ENCODE peak calls at places on chromosomes 2 and 18, in ten cellular contexts. N is body of pancreas, M is dorsolateral prefrontal cortex, F is GM20000, Z is kidney epithelial cell, P is WERI-Rb-1, V is cardiac fibroblast, G is foreskin fibroblast, L is astrocyte of the spinal cord, C is GM13977. E is an unnamed sample.

GRCh38 chr2:47043142-47043890 is 111.8 kb downstream of the STPG4 start:
- DNase-seq in C (no peak), F (no peak), P (peak), N (peak), V (peak), L (peak), G (peak), Z (peak), M (no peak), E (peak)

GRCh38 chr2:133287709-133288108 is 280.6 kb downstream of the NCKAP5 start:
- DNase-seq in G (peak), L (peak), N (no peak), Z (no peak), M (no peak), C (no peak), F (no peak), P (no peak), V (no peak), E (peak)

GRCh38 chr2:109435866-109436634 is 177.7 kb downstream of the SEPTIN10 start:
- DNase-seq in G (peak), V (peak), Z (no peak), L (peak), F (no peak), C (no peak), P (no peak), M (peak), N (peak), E (no peak)

GRCh38 chr2:77910136-77910535 is 388.0 kb upstream of the LRRTM4 start:
- DNase-seq in M (no peak), Z (no peak), L (no peak), F (no peak), P (no peak), G (no peak), C (no peak), V (no peak), N (no peak), E (no peak)

GRCh38 chr2:216991563-216991962 is 131.7 kb upstream of the TNP1 start:
- DNase-seq in L (peak), Z (no peak), V (peak), G (peak), F (no peak), M (no peak), N (no peak), P (no peak), C (no peak), E (no peak)

GRCh38 chr18:75884728-75885127 is 457.2 kb upstream of the SMIM21 start:
- DNase-seq in N (no peak), M (no peak), V (peak), Z (no peak), G (no peak), F (no peak), P (no peak), L (no peak), C (no peak), E (no peak)

GRCh38 chr2:225761396-225761795 is 361.9 kb downstream of the NYAP2 start:
- DNase-seq in P (no peak), L (no peak), M (no peak), N (no peak), G (no peak), F (no peak), C (no peak), V (no peak), Z (no peak), E (no peak)

GRCh38 chr18:47756364-47757016 is 174.0 kb downstream of the SMAD2 start:
- DNase-seq in G (peak), C (peak), V (peak), L (peak), M (peak), F (peak), Z (peak), P (peak), N (peak), E (peak)

GRCh38 chr18:68925268-68925667 is 127.4 kb downstream of the CCDC102B start:
- DNase-seq in L (peak), G (no peak), V (peak), C (peak), Z (no peak), N (no peak), F (peak), P (no peak), M (no peak), E (no peak)

GRCh38 chr18:57728941-57729511 is 74.1 kb downstream of the ATP8B1 start:
- DNase-seq in N (peak), C (no peak), G (peak), P (no peak), M (no peak), L (no peak), F (no peak), Z (peak), V (no peak), E (peak)

GRCh38 chr2:67689651-67690050 is 292.5 kb downstream of the ETAA1 start:
- DNase-seq in G (no peak), V (no peak), N (no peak), P (no peak), C (no peak), F (no peak), M (no peak), Z (no peak), L (no peak), E (no peak)

GRCh38 chr2:157572725-157573124 is 55.9 kb downstream of the ACVR1C start:
- DNase-seq in N (no peak), V (no peak), Z (no peak), M (no peak), L (no peak), F (peak), P (no peak), G (no peak), C (peak), E (no peak)
- TF ChIP-seq CTCF in N (no peak), V (peak), Z (peak), M (no peak), L (peak), F (no peak), P (peak), G (peak), C (no peak), E (peak)

DNA sequence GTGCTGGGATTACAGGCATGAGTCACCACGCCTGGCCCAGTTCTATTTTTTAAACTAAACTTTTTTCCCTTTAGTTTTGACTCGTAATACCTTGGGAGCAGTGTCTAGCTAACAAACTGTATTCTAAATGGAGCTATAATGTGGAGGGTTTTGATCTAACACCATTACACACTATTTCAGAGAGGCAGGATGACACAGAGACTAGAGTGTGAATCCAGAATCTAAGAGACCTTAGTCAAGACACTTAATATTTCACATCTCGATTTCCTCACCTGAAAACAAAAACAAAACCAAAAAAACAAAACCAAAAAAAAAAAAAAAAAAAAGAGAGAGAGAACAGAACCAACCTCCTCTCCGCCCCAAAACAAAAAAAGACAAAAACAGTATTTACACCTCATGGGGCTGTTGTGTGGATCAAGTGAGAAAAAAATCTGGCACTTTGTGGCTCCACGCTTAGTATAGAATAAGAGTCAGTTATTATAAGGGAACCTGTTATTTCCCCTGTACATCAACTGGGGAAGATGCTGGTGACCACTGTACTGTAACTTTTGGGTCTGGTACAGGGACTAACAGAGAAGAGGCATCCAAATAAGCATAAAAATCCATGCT is 31.3 kb downstream of the DARS1 start:
- DNase-seq in V (no peak), C (no peak), P (no peak), F (no peak), L (no peak), G (no peak), Z (no peak), M (no peak), N (no peak), E (no peak)
- TF ChIP-seq CTCF in V (no peak), C (no peak), P (no peak), F (no peak), L (no peak), G (no peak), Z (no peak), M (no peak), N (no peak), E (no peak)

GRCh38 chr2:158573739-158574138 is 117.0 kb downstream of the PKP4 start:
- DNase-seq in G (no peak), C (no peak), P (no peak), N (no peak), F (no peak), M (no peak), Z (no peak), L (no peak), V (no peak), E (no peak)
- TF ChIP-seq CTCF in G (no peak), C (no peak), P (peak), N (no peak), F (no peak), M (no peak), Z (no peak), L (no peak), V (no peak), E (peak)

DNA sequence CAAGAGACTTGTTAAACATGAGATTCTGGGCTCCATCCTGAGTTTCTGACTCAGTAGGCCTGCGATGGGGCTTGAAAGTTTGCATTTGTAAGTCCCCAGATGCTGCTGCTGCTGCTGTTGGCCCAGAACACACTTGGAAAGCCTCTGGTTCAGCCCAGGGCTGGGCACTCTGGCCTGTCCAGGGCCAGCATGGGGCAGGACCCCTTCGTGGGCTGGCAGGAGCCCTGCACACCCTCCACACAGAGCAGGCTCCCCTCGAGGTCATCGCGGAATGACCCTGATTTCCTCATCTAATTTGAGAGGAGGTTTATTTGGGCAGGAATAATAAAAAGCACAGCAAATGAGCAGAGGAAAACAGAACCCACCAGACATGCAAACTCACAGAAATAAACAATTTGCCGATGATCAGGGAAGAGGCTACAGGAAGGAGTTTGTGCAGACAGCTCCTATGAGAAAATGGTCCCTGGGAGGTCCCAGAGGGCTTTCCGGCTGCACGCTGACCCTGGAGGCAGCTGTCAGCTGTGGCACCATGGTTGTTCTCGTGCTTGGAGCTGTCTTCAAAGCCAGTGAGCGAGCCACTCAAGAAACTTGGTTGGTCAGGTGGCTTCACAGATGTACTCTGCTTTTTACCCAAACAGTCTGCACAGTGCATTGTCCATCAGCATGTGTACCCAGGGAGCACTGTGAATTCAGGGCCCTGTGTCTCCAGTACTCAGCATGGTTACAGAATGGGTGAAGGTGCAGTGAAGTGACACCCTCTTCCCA is 119.3 kb downstream of the GLI2 start:
- DNase-seq in P (no peak), V (no peak), C (no peak), Z (no peak), L (no peak), M (no peak), N (no peak), F (no peak), G (no peak), E (no peak)
- TF ChIP-seq CTCF in P (no peak), V (no peak), C (no peak), Z (no peak), L (no peak), M (no peak), N (no peak), F (no peak), G (no peak), E (no peak)

GRCh38 chr2:123839326-123839725 is 185.8 kb upstream of the CNTNAP5 start:
- DNase-seq in C (no peak), F (no peak), Z (no peak), N (no peak), M (no peak), L (no peak), V (no peak), P (no peak), G (no peak), E (no peak)

GRCh38 chr2:123840614-123841013 is 184.5 kb upstream of the CNTNAP5 start:
- DNase-seq in Z (no peak), N (no peak), V (no peak), L (no peak), C (no peak), P (no peak), M (no peak), G (no peak), F (no peak), E (no peak)

DNA sequence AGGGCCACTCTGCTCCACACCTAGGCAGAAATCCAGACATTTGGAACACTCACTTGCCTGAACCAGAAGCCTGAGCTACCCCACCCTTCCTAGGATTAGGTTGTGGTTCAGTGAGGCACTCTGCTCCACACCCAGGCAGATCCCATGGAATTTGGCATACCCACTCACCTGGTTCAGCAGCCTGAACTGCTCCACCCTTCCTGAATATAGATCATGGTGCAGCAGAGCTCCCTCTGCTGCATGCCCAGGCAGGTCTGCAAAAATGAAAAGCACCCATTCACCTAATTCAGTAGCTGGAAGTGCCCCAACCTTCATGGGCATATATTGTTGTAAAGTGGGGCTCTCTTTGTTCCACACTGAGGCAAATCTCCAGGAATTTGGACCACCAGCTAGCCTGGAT is 185.1 kb upstream of the CNTNAP5 start:
- DNase-seq in V (no peak), M (no peak), F (no peak), G (no peak), L (no peak), C (no peak), P (no peak), Z (no peak), N (no peak), E (no peak)
- TF ChIP-seq CTCF in V (no peak), M (no peak), F (no peak), G (no peak), L (no peak), C (no peak), P (no peak), Z (no peak), N (no peak), E (no peak)

DNA sequence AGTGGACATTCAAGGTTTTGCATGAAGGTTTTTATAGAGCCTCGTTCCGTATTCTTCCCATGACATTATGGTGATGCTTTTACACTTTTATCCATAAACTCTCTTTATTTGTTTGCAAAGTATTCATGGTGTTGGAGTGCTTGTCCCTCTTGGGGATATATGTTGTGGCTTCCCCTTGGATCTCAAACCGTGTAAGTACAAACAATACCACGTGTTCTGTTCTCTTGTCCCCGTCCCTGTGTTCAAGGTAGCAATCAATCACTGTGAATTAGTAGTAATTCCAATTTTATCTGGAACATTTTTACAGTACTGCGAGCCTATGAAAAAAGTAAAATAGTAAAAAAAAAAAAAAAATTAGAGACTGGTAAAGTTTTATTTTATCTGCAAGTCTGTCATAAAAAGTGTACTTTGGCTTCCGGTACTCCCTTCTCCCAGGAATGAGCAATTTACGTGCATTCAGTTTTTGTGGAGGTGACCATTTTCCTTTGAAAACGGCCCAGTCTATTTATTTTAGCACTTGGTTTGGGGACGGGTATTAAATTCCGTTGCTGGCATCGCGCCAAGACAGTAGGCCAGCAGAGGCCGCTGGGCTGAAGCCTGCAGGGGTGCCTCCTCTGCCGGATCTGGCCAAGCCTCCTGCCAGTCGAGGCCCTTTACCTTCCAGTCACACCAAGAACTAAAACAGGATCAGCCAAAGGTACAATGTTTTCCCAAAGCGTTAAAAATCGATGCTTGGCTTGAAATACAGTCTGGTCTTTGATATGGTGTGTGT is 175.7 kb downstream of the SOCS6 start:
- DNase-seq in L (peak), M (peak), C (peak), Z (no peak), P (peak), N (peak), V (peak), G (peak), F (peak), E (peak)
- TF ChIP-seq CTCF in L (peak), M (peak), C (peak), Z (peak), P (peak), N (peak), V (peak), G (peak), F (no peak), E (peak)

DNA sequence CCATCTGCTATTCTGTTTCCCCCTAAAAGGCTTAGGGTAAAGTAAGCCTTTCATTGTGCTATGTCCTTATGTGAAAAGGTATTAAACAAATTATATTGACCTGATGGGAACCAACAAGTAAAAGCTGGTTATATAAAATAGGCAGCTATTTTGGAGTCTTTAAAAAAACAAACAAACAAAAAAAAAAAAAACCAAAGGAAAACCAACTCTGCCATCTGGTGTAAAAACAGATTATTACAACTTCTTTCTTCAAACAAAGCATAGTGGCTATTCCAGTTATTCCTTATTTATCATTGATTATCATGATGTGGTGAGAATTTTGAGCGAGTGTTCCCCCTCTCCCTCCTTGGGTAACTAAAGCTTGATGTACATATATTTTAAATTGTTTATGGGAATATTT is 122.3 kb upstream of the FHL2 start:
- DNase-seq in F (peak), V (peak), M (no peak), C (peak), G (peak), N (no peak), L (peak), P (no peak), Z (no peak), E (no peak)
- TF ChIP-seq CTCF in F (no peak), V (no peak), M (peak), C (peak), G (peak), N (peak), L (peak), P (no peak), Z (peak), E (peak)

GRCh38 chr2:177758591-177759371 is 313.8 kb downstream of the PDE11A start:
- DNase-seq in V (peak), M (peak), P (peak), F (no peak), L (peak), C (no peak), Z (no peak), N (peak), G (peak), E (peak)
- TF ChIP-seq CTCF in V (peak), M (peak), P (peak), F (peak), L (peak), C (no peak), Z (peak), N (peak), G (peak), E (peak)

GRCh38 chr2:41869542-41870256 is 178.1 kb upstream of the PKDCC start:
- DNase-seq in L (peak), N (peak), Z (no peak), P (peak), F (peak), V (peak), C (peak), M (peak), G (peak), E (peak)

GRCh38 chr2:41872646-41873045 is 175.2 kb upstream of the PKDCC start:
- DNase-seq in N (no peak), G (no peak), M (no peak), V (peak), F (no peak), C (no peak), L (peak), P (no peak), Z (no peak), E (no peak)

GRCh38 chr2:41870257-41870570 is 177.6 kb upstream of the PKDCC start:
- DNase-seq in C (no peak), G (no peak), F (no peak), V (no peak), P (no peak), N (no peak), L (no peak), Z (no peak), M (no peak), E (no peak)

GRCh38 chr2:41873102-41873501 is 174.7 kb upstream of the PKDCC start:
- DNase-seq in C (no peak), N (no peak), M (no peak), P (no peak), G (no peak), F (no peak), L (no peak), Z (no peak), V (peak), E (no peak)

DNA sequence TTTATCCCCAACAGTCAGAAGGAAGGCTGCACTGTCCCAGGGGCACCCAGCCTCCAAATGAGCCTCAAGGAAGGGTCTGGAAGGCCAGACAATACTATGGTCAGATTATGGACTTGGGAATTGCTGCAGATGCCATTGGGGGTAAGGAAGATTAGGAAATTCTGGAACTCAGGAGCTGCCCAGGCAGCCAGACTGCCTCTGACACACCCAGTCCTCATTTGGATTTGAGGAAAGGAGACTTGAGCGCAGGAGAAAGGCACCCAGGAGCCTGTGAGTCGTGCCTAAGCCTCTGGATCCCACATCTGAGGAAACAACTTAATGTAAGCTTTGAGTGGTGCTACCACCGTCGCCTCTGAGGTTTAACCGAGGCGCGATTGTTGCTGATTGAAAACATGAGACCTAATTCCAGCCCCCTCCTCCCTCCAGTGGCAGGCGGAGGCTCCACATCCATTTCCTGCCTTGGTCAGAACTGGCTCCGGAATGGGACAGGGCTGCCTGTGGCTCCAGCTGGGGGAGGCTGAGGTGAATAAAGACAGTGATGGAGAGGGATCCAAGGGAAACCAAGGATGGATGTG is 176.8 kb upstream of the PKDCC start:
- DNase-seq in V (peak), N (no peak), C (no peak), L (no peak), F (no peak), G (no peak), M (no peak), P (peak), Z (no peak), E (no peak)
- TF ChIP-seq CTCF in V (peak), N (no peak), C (no peak), L (peak), F (no peak), G (peak), M (no peak), P (peak), Z (peak), E (no peak)

DNA sequence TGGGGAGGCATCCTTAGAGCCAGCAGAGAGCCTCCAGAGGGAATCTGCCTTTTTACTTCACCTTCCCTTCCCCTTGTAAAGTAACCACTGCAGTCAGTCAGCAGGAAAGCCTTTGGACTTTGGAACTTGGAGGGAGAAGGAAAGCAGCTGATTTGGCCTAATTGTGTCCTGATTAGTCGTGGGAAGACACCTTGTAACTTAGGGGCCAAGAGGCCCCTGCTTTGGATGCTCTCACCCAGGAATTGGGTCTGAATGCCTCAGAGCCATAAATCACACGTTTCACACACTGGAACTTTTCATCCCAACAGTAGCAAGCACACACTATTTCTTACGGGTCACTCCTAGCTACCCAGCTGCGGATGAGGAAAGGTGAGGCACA is 81.0 kb upstream of the PPM1B start:
- DNase-seq in M (no peak), Z (no peak), V (no peak), F (no peak), C (no peak), N (no peak), G (no peak), L (no peak), P (no peak), E (no peak)
- TF ChIP-seq CTCF in M (no peak), Z (no peak), V (no peak), F (no peak), C (no peak), N (no peak), G (no peak), L (no peak), P (no peak), E (no peak)